ENCODE peak calls at places on chromosome 17, in five cellular contexts. I, N, M, F and E are unnamed samples.

GRCh38 chr17:50604470-50604869 is 30.2 kb upstream of the ABCC3 start:
- DNase-seq in F (no peak), I (peak; percentile 22), N (peak; percentile 62), M (peak; percentile 38), E (peak; percentile 52)

GRCh38 chr17:67862614-67863217 is 37.4 kb downstream of the BPTF start:
- DNase-seq in N (peak; percentile 49), F (no peak), M (no peak), I (no peak), E (no peak)

GRCh38 chr17:36867716-36868115 is 69.6 kb upstream of the LHX1 start:
- DNase-seq in F (no peak), M (no peak), N (no peak), I (no peak), E (no peak)

GRCh38 chr17:5419959-5420653 is at the start of gene RPAIN:
- DNase-seq in I (peak; percentile 92), F (peak; percentile 57), N (peak; percentile 92), M (peak; percentile 81), E (peak; percentile 58)

GRCh38 chr17:35700157-35700556 is 31.3 kb upstream of the RASL10B start:
- DNase-seq in I (peak; percentile 12), M (peak; percentile 76), F (no peak), N (no peak), E (no peak)

GRCh38 chr17:27543958-27544349 is 87.0 kb upstream of the LGALS9 start:
- DNase-seq in N (no peak), F (no peak), I (no peak), M (no peak), E (no peak)

GRCh38 chr17:74903671-74904070 is 10.2 kb upstream of the FADS6 start:
- DNase-seq in M (no peak), N (no peak), I (no peak), F (no peak), E (no peak)

GRCh38 chr17:58083491-58084316 is 485 bp downstream of the DYNLL2 start:
- DNase-seq in F (no peak), I (peak; percentile 40), N (peak; percentile 37), M (peak; percentile 44), E (no peak)

GRCh38 chr17:57442914-57443571 is 186.7 kb downstream of the MSI2 start:
- DNase-seq in M (no peak), I (peak; percentile 51), N (no peak), F (no peak), E (no peak)

GRCh38 chr17:54899721-54900456 is 763 bp upstream of the TOM1L1 start:
- DNase-seq in I (no peak), F (peak; percentile 44), N (peak; percentile 70), M (no peak), E (peak; percentile 22)

GRCh38 chr17:42248351-42249179 is 27.6 kb downstream of the STAT5B start:
- DNase-seq in M (peak; percentile 94), I (peak; percentile 89), F (no peak), N (peak; percentile 32), E (peak; percentile 50)

GRCh38 chr17:67542219-67543114 is 165.4 kb downstream of the PITPNC1 start:
- DNase-seq in M (no peak), I (no peak), F (no peak), N (no peak), E (no peak)

GRCh38 chr17:70552230-70552981 is 383.1 kb downstream of the KCNJ2 start:
- DNase-seq in I (no peak), F (no peak), N (peak; percentile 79), M (peak; percentile 55), E (no peak)

GRCh38 chr17:82963104-82963950 is 116.1 kb upstream of the METRNL start:
- DNase-seq in M (peak; percentile 70), N (peak; percentile 95), I (peak; percentile 68), F (no peak), E (no peak)

GRCh38 chr17:71118039-71118438 is 948.7 kb downstream of the KCNJ2 start:
- DNase-seq in I (no peak), F (peak; percentile 56), N (peak; percentile 62), M (peak; percentile 7), E (peak; percentile 56)

GRCh38 chr17:70169707-70170597 is 620 bp downstream of the KCNJ2 start:
- DNase-seq in M (peak; percentile 55), F (no peak), N (peak; percentile 24), I (peak; percentile 24), E (no peak)

GRCh38 chr17:45221081-45221996 is at the start of gene FMNL1:
- DNase-seq in M (no peak), N (peak; percentile 80), F (no peak), I (peak; percentile 28), E (no peak)

GRCh38 chr17:11637796-11638195 is 39.5 kb downstream of the DNAH9 start:
- DNase-seq in I (no peak), M (no peak), F (no peak), N (no peak), E (no peak)